ENCODE peak calls at places on chromosome 19, in six cellular contexts. L is lower lobe of right lung, F is fibroblast of lung, N is mammary epithelial cell, I is neural progenitor cell, T is H9. S is an unnamed sample.

GRCh38 chr19:29873024-29873800 is 61.4 kb downstream of the CCNE1 start:
- DNase-seq in I (peak; percentile 86), F (peak; percentile 9), L (peak; percentile 67), T (peak; percentile 75), N (no peak), S (no peak)

GRCh38 chr19:15300533-15301194 is 31.7 kb downstream of the BRD4 start:
- DNase-seq in T (no peak), I (no peak), L (no peak), N (no peak), F (peak; percentile 89), S (no peak)

GRCh38 chr19:40141546-40141945 is 49.7 kb upstream of the MAP3K10 start:
- DNase-seq in N (no peak), I (no peak), F (peak; percentile 34), L (no peak), T (no peak), S (no peak)

GRCh38 chr19:32363175-32363574 is 17.8 kb downstream of the ZNF507 start:
- DNase-seq in L (no peak), I (no peak), T (no peak), N (peak; percentile 70), F (peak; percentile 60), S (peak; percentile 20)

GRCh38 chr19:34253711-34254551 is 423 bp upstream of the GARRE1 start:
- DNase-seq in L (peak; percentile 91), F (peak; percentile 55), T (peak; percentile 91), N (no peak), I (peak; percentile 97), S (no peak)

GRCh38 chr19:39858541-39858940 is 12.4 kb upstream of the FBL start:
- DNase-seq in L (peak; percentile 79), N (no peak), I (peak; percentile 75), F (no peak), T (peak; percentile 91), S (no peak)

GRCh38 chr19:30064021-30064699 is 122.1 kb downstream of the URI1 start:
- DNase-seq in N (no peak), F (no peak), T (no peak), I (no peak), L (peak; percentile 29), S (no peak)

GRCh38 chr19:48553676-48554384 is 1.9 kb downstream of the SULT2B1 start:
- DNase-seq in I (peak; percentile 48), N (peak; percentile 44), L (peak; percentile 55), F (peak; percentile 77), T (peak; percentile 54), S (no peak)

GRCh38 chr19:34667349-34668076 is 9.4 kb downstream of the SCGB2B2 start:
- DNase-seq in I (no peak), N (no peak), T (peak; percentile 53), L (peak; percentile 61), F (peak; percentile 40), S (no peak)

GRCh38 chr19:40461669-40462221 is 3.8 kb downstream of the BLVRB start:
- DNase-seq in N (no peak), L (peak; percentile 78), F (no peak), I (no peak), T (no peak), S (no peak)

GRCh38 chr19:21323000-21323399 is 6.2 kb downstream of the ZNF708 start:
- DNase-seq in I (no peak), T (no peak), F (no peak), N (no peak), L (no peak), S (no peak)

GRCh38 chr19:49331616-49332055 is 3.6 kb upstream of the CD37 start:
- DNase-seq in F (peak; percentile 50), N (peak; percentile 51), I (peak; percentile 64), T (peak; percentile 71), L (no peak), S (peak; percentile 10)

GRCh38 chr19:34364830-34365462 is at the start of gene GPI:
- DNase-seq in F (peak; percentile 34), T (peak; percentile 78), L (peak; percentile 81), N (peak; percentile 53), I (peak; percentile 72), S (no peak)

GRCh38 chr19:42249769-42250168 is 5.2 kb downstream of the ERF start:
- DNase-seq in T (no peak), N (no peak), F (no peak), I (no peak), L (no peak), S (no peak)

GRCh38 chr19:12996542-12997094 is 1.3 kb downstream of the NFIX start:
- DNase-seq in T (peak; percentile 59), I (peak; percentile 73), N (peak; percentile 41), L (no peak), F (peak; percentile 43), S (no peak)

GRCh38 chr19:15538774-15539173 is 30.4 kb downstream of the CYP4F22 start:
- DNase-seq in L (no peak), T (no peak), F (peak; percentile 11), I (no peak), N (no peak), S (no peak)

GRCh38 chr19:14526423-14526822 is 3.0 kb upstream of the TECR start:
- DNase-seq in L (no peak), F (no peak), T (no peak), I (no peak), N (peak; percentile 72), S (no peak)

GRCh38 chr19:33794578-33795369 is 1.9 kb upstream of the KCTD15 start:
- DNase-seq in L (no peak), F (no peak), I (peak; percentile 59), T (peak; percentile 60), N (no peak), S (no peak)

GRCh38 chr19:42092350-42092749 is 16.4 kb downstream of the ZNF574 start:
- DNase-seq in N (peak; percentile 41), I (no peak), L (no peak), T (peak; percentile 61), F (no peak), S (no peak)

GRCh38 chr19:41934849-41935374 is 6.7 kb upstream of the ERFL start:
- DNase-seq in F (peak; percentile 42), I (peak; percentile 88), N (peak; percentile 44), L (peak; percentile 70), T (peak; percentile 89), S (no peak)

GRCh38 chr19:13083627-13084026 is 19.0 kb downstream of the LYL1 start:
- DNase-seq in L (no peak), T (no peak), F (no peak), N (no peak), I (no peak), S (no peak)

GRCh38 chr19:33390120-33390907 is 16.8 kb downstream of the CEBPG start:
- DNase-seq in N (no peak), T (no peak), F (peak; percentile 57), I (no peak), L (peak; percentile 62), S (no peak)

GRCh38 chr19:58555369-58555885 is 522 bp upstream of the CHMP2A start:
- DNase-seq in L (no peak), F (no peak), I (no peak), T (no peak), N (no peak), S (no peak)

GRCh38 chr19:7873304-7874079 is 698 bp downstream of the PRR36 start:
- DNase-seq in N (no peak), L (no peak), F (no peak), T (no peak), I (no peak), S (no peak)

GRCh38 chr19:51009061-51009891 is 7.9 kb upstream of the KLK8 start:
- DNase-seq in N (no peak), L (no peak), F (no peak), T (no peak), I (no peak), S (no peak)

GRCh38 chr19:48190288-48191284 is 20.1 kb downstream of the ZSWIM9 start:
- DNase-seq in N (peak; percentile 99), I (peak; percentile 81), T (peak; percentile 98), F (peak; percentile 56), L (no peak), S (peak; percentile 37)

GRCh38 chr19:44141191-44142013 is at the start of gene ZNF234:
- DNase-seq in I (peak; percentile 85), F (peak; percentile 86), L (peak; percentile 85), N (peak; percentile 71), T (peak; percentile 65), S (no peak)

GRCh38 chr19:44142014-44142523 is 715 bp downstream of the ZNF234 start:
- DNase-seq in I (peak; percentile 18), T (no peak), L (no peak), F (peak; percentile 44), N (peak; percentile 27), S (no peak)
- H3K27ac ChIP-seq in I (no peak overlapping the region), T (no peak overlapping the region), L (peak overlapping the region; percentile 79), F (peak overlapping the region; percentile 72), N (peak overlapping the region; percentile 28), S (no peak overlapping the region)

DNA sequence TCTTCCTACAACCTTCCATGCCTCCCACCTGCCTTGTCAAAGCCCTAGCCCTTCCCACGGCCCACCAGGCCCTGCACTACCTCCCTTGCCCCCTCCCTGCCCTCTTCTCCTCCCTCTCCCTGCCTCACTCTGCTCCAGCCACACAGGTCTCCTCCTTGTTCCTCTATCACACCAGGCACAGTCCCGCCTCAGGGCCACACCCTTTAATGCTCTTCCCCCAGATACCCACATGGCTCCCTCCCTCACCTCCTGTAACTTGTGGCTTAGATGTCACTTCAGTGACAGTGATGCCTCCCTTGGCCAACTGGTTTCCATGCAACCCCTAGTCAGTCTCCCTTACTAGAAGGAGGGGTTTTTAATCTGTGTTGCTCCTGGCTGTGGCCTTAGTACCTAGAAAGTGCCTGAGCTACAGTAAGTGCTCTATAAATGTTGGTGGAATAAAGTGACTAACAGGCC is 1.3 kb downstream of the SIRT6 start:
- DNase-seq in T (no peak), F (no peak), N (no peak), I (no peak), L (no peak), S (no peak)
- H3K27ac ChIP-seq in T (no peak overlapping the region), F (no peak overlapping the region), N (no peak overlapping the region), I (no peak overlapping the region), L (no peak overlapping the region), S (peak overlapping the region; percentile 80)

GRCh38 chr19:16541526-16542044 is 652 bp downstream of the CHERP start:
- DNase-seq in N (peak; percentile 25), T (no peak), I (peak; percentile 51), L (no peak), F (no peak), S (no peak)

GRCh38 chr19:16542045-16542893 is at the start of gene CHERP:
- DNase-seq in F (peak; percentile 93), L (peak; percentile 96), N (peak; percentile 90), T (peak; percentile 92), I (peak; percentile 98), S (peak; percentile 54)

GRCh38 chr19:16542894-16543498 is 759 bp upstream of the CHERP start:
- DNase-seq in F (peak; percentile 14), I (peak; percentile 13), T (no peak), N (no peak), L (no peak), S (no peak)

GRCh38 chr19:16544468-16545231 is 2.4 kb upstream of the CHERP start:
- DNase-seq in N (no peak), I (no peak), F (no peak), L (no peak), T (no peak), S (no peak)

DNA sequence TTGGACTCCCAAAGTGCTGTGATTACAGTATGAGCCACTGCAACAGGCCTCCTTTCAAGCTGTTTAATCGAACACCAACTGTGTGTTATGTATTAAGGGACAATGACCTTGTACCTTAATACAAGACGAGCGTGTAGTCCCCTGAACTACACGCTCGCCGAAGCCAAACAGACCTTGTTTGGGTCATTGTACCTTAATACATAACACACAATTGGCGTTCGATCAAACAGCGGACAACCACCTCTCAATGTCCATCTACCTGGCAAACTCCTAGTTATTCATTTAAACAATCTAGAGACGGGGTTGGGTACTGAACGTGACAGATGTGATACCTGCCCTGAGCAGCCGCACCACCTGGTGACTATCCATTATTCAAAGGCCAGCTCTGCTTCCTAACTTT is 1.3 kb downstream of the CHERP start:
- DNase-seq in L (no peak), N (no peak), F (no peak), T (no peak), I (no peak), S (no peak)
- H3K27ac ChIP-seq in L (no peak overlapping the region), N (peak overlapping the region; percentile 78), F (peak overlapping the region; percentile 80), T (no peak overlapping the region), I (no peak overlapping the region), S (peak overlapping the region; percentile 72)

GRCh38 chr19:18429717-18430416 is 8.1 kb downstream of the ISYNA1 start:
- DNase-seq in I (no peak), F (no peak), L (no peak), T (no peak), N (no peak), S (no peak)
- H3K27ac ChIP-seq in I (peak overlapping the region; percentile 50), F (peak overlapping the region; percentile 79), L (peak overlapping the region; percentile 68), T (no peak overlapping the region), N (no peak overlapping the region), S (no peak overlapping the region)

S was measured in epithelial cell of prostate.